ENCODE peak calls at places on chromosome 22, in five cellular contexts. L is GM18507, J is kidney, C is left ventricle myocardium inferior, S is fibroblast of lung. O is an unnamed sample.

GRCh38 chr22:39486951-39487825 is 14.9 kb upstream of the MIEF1 start:
- DNase-seq in L (no peak), J (peak; percentile 72), C (no peak), S (no peak), O (no peak)

GRCh38 chr22:46537221-46537945 is at the start of gene CELSR1:
- DNase-seq in L (no peak), J (peak; percentile 92), C (peak; percentile 28), S (no peak), O (no peak)

GRCh38 chr22:17171313-17172171 is 12.5 kb upstream of the HDHD5 start:
- DNase-seq in L (peak; percentile 89), J (peak; percentile 96), C (peak; percentile 92), S (peak; percentile 87), O (peak; percentile 90)

GRCh38 chr22:45230026-45230845 is 10.5 kb downstream of the KIAA0930 start:
- DNase-seq in L (no peak), J (no peak), C (no peak), S (no peak), O (no peak)

GRCh38 chr22:37448521-37449150 is 21.4 kb upstream of the ELFN2 start:
- DNase-seq in L (no peak), J (peak; percentile 64), C (no peak), S (no peak), O (no peak)

GRCh38 chr22:33909075-33909458 is 11.2 kb downstream of the LARGE1 start:
- DNase-seq in L (no peak), J (no peak), C (no peak), S (peak; percentile 70), O (no peak)

GRCh38 chr22:38133331-38133730 is 22.8 kb upstream of the BAIAP2L2 start:
- DNase-seq in L (no peak), J (peak; percentile 44), C (no peak), S (no peak), O (peak; percentile 38)

GRCh38 chr22:11066458-11067285 is 4461.3 kb upstream of the OR11H1 start:
- DNase-seq in L (no peak), J (peak; percentile 88), C (no peak), S (no peak), O (no peak)

GRCh38 chr22:22920104-22920654 is 32.6 kb downstream of the IGLL5 start:
- DNase-seq in L (no peak), J (no peak), C (no peak), S (no peak), O (no peak)

GRCh38 chr22:38243007-38243775 is 29.6 kb downstream of the TMEM184B start:
- DNase-seq in L (no peak), J (no peak), C (peak; percentile 42), S (peak; percentile 89), O (no peak)

GRCh38 chr22:44500623-44501022 is 2.6 kb upstream of the RTL6 start:
- DNase-seq in L (no peak), J (no peak), C (no peak), S (no peak), O (no peak)

GRCh38 chr22:37643225-37643847 is 3.9 kb downstream of the SH3BP1 start:
- DNase-seq in L (no peak), J (peak; percentile 93), C (peak; percentile 87), S (peak; percentile 72), O (peak; percentile 94)

GRCh38 chr22:44271010-44271500 is 41.7 kb downstream of the SHISAL1 start:
- DNase-seq in L (no peak), J (no peak), C (no peak), S (no peak), O (no peak)

GRCh38 chr22:30754971-30755759 is 60.5 kb downstream of the OSBP2 start:
- DNase-seq in L (peak; percentile 56), J (no peak), C (peak; percentile 21), S (peak; percentile 89), O (no peak)

GRCh38 chr22:37549704-37550059 is 10.6 kb upstream of the CDC42EP1 start:
- DNase-seq in L (no peak), J (peak; percentile 87), C (no peak), S (peak; percentile 54), O (no peak)

GRCh38 chr22:26438006-26438405 is 8.9 kb downstream of the ASPHD2 start:
- DNase-seq in L (no peak), J (no peak), C (no peak), S (no peak), O (no peak)

GRCh38 chr22:41919357-41920224 is 4.7 kb upstream of the SHISA8 start:
- DNase-seq in L (peak; percentile 71), J (no peak), C (peak; percentile 70), S (no peak), O (peak; percentile 85)

GRCh38 chr22:46675479-46675878 is 55.3 kb downstream of the GRAMD4 start:
- DNase-seq in L (no peak), J (no peak), C (no peak), S (no peak), O (no peak)

GRCh38 chr22:20520093-20520511 is 12.7 kb downstream of the MED15 start:
- DNase-seq in L (no peak), J (peak; percentile 43), C (no peak), S (peak; percentile 33), O (no peak)

GRCh38 chr22:41513391-41513790 is 30.9 kb downstream of the POLR3H start:
- DNase-seq in L (no peak), J (no peak), C (no peak), S (no peak), O (no peak)

GRCh38 chr22:41831828-41832552 is 915 bp upstream of the SREBF2 start:
- DNase-seq in L (no peak), J (no peak), C (no peak), S (no peak), O (no peak)

GRCh38 chr22:25120093-25120561 is 79.5 kb upstream of the CRYBB3 start:
- DNase-seq in L (no peak), J (peak; percentile 73), C (no peak), S (no peak), O (no peak)